ENCODE peak calls at places on chromosomes 2 and 18, in four cellular contexts. X, C, J and Q are unnamed samples.

GRCh38 chr2:64018715-64019082 is 529 bp downstream of the VPS54 start:
- DNase-seq in X (no peak), C (no peak), J (no peak), Q (no peak)

GRCh38 chr2:97966545-97967215 is 29.1 kb downstream of the TMEM131 start:
- DNase-seq in X (no peak), C (peak), J (no peak), Q (no peak)

GRCh38 chr18:63683890-63684289 is 18.9 kb upstream of the SERPINB11 start:
- DNase-seq in X (no peak), C (no peak), J (no peak), Q (no peak)

GRCh38 chr2:54671875-54672586 is 51.4 kb upstream of the EML6 start:
- DNase-seq in X (no peak), C (peak), J (no peak), Q (no peak)

GRCh38 chr2:47058061-47058931 is 96.8 kb downstream of the STPG4 start:
- DNase-seq in X (no peak), C (no peak), J (no peak), Q (no peak)

GRCh38 chr2:217316743-217317142 is 456.9 kb upstream of the TNP1 start:
- DNase-seq in X (no peak), C (no peak), J (no peak), Q (no peak)

GRCh38 chr18:3005462-3005861 is 7.5 kb downstream of the LPIN2 start:
- DNase-seq in X (no peak), C (no peak), J (no peak), Q (no peak)

GRCh38 chr2:180979086-180979934 is 1.1 kb upstream of the UBE2E3 start:
- DNase-seq in X (no peak), C (peak), J (no peak), Q (no peak)

GRCh38 chr2:234251326-234252271 is 201.1 kb downstream of the SPP2 start:
- DNase-seq in X (no peak), C (peak), J (no peak), Q (no peak)

GRCh38 chr2:24207359-24207758 is 32.5 kb downstream of the FAM228A start:
- DNase-seq in X (no peak), C (no peak), J (no peak), Q (no peak)

GRCh38 chr18:74499633-74500032 is 3.5 kb downstream of the CNDP2 start:
- DNase-seq in X (peak), C (no peak), J (no peak), Q (peak)

GRCh38 chr2:20141056-20141762 is 83.7 kb downstream of the SDC1 start:
- DNase-seq in X (peak), C (peak), J (no peak), Q (no peak)

GRCh38 chr2:44748-45341 is 1.5 kb downstream of the FAM110C start:
- DNase-seq in X (no peak), C (no peak), J (no peak), Q (no peak)

GRCh38 chr2:237242091-237242536 is 156.4 kb downstream of the COPS8 start:
- DNase-seq in X (no peak), C (no peak), J (no peak), Q (no peak)

GRCh38 chr2:134190062-134190806 is 63.6 kb upstream of the MGAT5 start:
- DNase-seq in X (no peak), C (no peak), J (no peak), Q (no peak)

GRCh38 chr2:209988010-209988409 is 14.4 kb upstream of the RPE start:
- DNase-seq in X (no peak), C (no peak), J (no peak), Q (no peak)

GRCh38 chr2:161166538-161167409 is 6.5 kb downstream of the TANK start:
- DNase-seq in X (no peak), C (peak), J (no peak), Q (no peak)

DNA sequence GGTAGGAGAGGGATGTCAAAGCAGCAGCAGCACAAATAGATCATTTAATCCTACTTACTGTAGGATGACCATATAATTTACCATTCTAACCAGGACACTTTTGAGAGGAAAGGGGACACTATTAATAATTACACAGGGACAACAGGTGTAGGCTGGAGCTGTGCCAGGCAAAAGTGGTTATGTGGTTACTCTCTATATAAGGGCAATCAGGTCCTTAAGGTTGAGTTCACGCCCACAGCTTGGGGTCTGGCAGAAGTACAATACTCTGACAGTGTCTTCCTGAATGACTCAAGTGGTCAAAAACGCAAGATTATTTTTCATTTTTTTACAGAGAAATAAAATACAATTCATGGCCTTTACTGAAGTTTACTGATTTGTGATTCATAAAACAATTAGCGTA is 2.8 kb downstream of the PREPL start:
- DNase-seq in X (no peak), C (no peak), J (no peak), Q (no peak)
- TF ChIP-seq JUN in X (no peak), C (no peak), J (no peak), Q (no peak)

GRCh38 chr2:215138466-215138865 is at the start of gene ABCA12:
- DNase-seq in X (no peak), C (no peak), J (no peak), Q (no peak)

GRCh38 chr2:215140166-215140707 is 1.8 kb upstream of the ABCA12 start:
- DNase-seq in X (no peak), C (no peak), J (no peak), Q (no peak)

GRCh38 chr2:215137329-215137686 is 1.1 kb downstream of the ABCA12 start:
- DNase-seq in X (no peak), C (no peak), J (no peak), Q (no peak)

GRCh38 chr2:215136669-215137328 is 1.6 kb downstream of the ABCA12 start:
- DNase-seq in X (no peak), C (no peak), J (no peak), Q (no peak)

DNA sequence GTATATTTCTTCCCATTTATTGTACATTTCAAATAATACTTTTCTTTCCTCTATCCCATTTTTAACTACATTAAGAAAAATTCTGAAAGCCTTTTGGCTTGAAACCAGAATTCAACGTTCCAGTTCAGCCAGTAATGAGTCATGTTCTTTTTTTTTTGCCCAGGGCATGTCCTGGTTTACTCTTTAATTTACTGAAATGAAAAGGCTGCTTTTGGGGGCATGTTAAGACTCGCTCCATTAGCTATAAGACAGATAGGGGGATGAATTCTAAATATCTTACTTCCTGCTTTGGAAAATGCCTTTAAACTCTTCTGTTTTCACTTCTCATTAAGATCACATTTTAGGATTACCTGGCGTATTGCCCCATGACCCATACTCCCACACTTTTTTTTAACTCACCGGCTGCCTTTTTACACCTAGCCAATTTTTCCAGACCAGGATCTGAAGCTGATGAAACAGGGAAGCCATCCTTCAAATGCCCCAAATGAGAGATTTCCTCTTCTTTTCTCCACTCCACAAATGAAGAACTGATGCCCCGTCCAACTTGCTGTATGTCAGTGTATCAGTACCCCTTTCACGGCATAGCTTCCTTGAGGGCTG is 585 bp downstream of the ABCA12 start:
- DNase-seq in X (no peak), C (no peak), J (no peak), Q (no peak)
- TF ChIP-seq ATF2 in X (no peak), C (no peak), J (no peak), Q (no peak)

GRCh38 chr18:57900906-57901305 is 97.8 kb upstream of the ATP8B1 start:
- DNase-seq in X (no peak), C (no peak), J (no peak), Q (no peak)

GRCh38 chr18:57906852-57907251 is 103.7 kb upstream of the ATP8B1 start:
- DNase-seq in X (no peak), C (no peak), J (no peak), Q (peak)

GRCh38 chr18:57898506-57899124 is 95.5 kb upstream of the ATP8B1 start:
- DNase-seq in X (no peak), C (no peak), J (no peak), Q (no peak)

GRCh38 chr18:57901819-57902600 is 98.9 kb upstream of the ATP8B1 start:
- DNase-seq in X (no peak), C (peak), J (no peak), Q (no peak)
- TF ChIP-seq JUN in X (no peak), C (no peak), J (no peak), Q (no peak)

GRCh38 chr2:94939349-94939748 is 68.1 kb downstream of the TEKT4 start:
- DNase-seq in X (no peak), C (no peak), J (no peak), Q (no peak)
- TF ChIP-seq ATF2 in X (no peak), C (no peak), J (no peak), Q (no peak)

GRCh38 chr2:219285894-219286425 is 6.8 kb downstream of the DNAJB2 start:
- DNase-seq in X (peak), C (no peak), J (no peak), Q (peak)
- TF ChIP-seq JUN in X (no peak), C (no peak), J (no peak), Q (no peak)

GRCh38 chr2:227828385-227828990 is 14.8 kb downstream of the CCL20 start:
- DNase-seq in X (no peak), C (peak), J (no peak), Q (no peak)

GRCh38 chr2:227823922-227824321 is 10.3 kb downstream of the CCL20 start:
- DNase-seq in X (no peak), C (no peak), J (no peak), Q (no peak)

GRCh38 chr2:227826563-227826962 is 12.9 kb downstream of the CCL20 start:
- DNase-seq in X (no peak), C (no peak), J (no peak), Q (no peak)

GRCh38 chr2:227824711-227825110 is 11.1 kb downstream of the CCL20 start:
- DNase-seq in X (no peak), C (no peak), J (no peak), Q (no peak)

GRCh38 chr2:227826019-227826521 is 12.4 kb downstream of the CCL20 start:
- DNase-seq in X (no peak), C (no peak), J (no peak), Q (no peak)
- TF ChIP-seq ATF2 in X (no peak), C (no peak), J (no peak), Q (no peak)

GRCh38 chr2:174581543-174581942 is 16.1 kb downstream of the WIPF1 start:
- DNase-seq in X (no peak), C (no peak), J (no peak), Q (no peak)

GRCh38 chr2:174575124-174575776 is 22.4 kb downstream of the WIPF1 start:
- DNase-seq in X (no peak), C (no peak), J (no peak), Q (no peak)

GRCh38 chr2:174580951-174581350 is 16.7 kb downstream of the WIPF1 start:
- DNase-seq in X (no peak), C (no peak), J (no peak), Q (no peak)

GRCh38 chr2:174574657-174575056 is 22.9 kb downstream of the WIPF1 start:
- DNase-seq in X (no peak), C (no peak), J (no peak), Q (no peak)

DNA sequence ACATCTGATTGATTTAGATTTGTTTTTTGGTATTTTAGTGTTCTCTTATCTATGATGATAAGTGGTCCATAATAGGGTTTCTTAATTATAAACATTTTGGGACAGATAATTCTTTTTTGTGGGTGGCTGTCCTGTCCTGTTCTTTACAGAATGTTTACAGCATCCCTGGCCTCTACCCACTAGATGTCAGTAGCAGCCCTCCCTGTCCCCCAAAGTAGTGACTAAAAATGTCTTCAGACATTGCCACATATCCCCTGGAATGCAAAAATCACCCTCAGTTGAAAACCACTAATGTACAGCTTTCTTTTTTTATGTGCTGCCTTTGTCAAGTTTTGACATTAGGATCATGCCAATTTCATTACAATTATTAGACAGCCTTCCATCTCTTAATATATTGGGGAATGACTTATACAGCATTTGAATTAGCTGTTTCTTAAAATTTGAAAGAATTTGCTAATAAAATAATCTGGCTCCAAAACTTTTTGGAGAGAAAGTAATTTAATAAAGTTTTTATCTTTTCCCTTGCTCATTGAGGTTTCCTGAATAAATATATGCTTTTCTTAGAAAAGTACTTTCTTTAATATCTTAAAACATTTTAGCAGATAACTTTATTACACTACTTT is 19.5 kb downstream of the WIPF1 start:
- DNase-seq in X (no peak), C (no peak), J (no peak), Q (no peak)
- TF ChIP-seq JUN in X (no peak), C (no peak), J (no peak), Q (no peak)